ENCODE peak calls at places on chromosomes 13 and 19, in ten cellular contexts. A, N, B, P, E, X, T, C, Z and J are unnamed samples.

GRCh38 chr19:5463959-5464358 is 8.7 kb downstream of the ZNRF4 start:
- DNase-seq in A (no peak), N (no peak), B (no peak), P (no peak), E (no peak), X (no peak), T (no peak), C (no peak), Z (no peak), J (no peak)

GRCh38 chr19:39057615-39058014 is 25.3 kb upstream of the FBXO27 start:
- DNase-seq in A (no peak), N (no peak), B (no peak), P (peak; percentile 21), E (no peak), X (no peak), T (no peak), C (peak; percentile 10), Z (no peak), J (no peak)

GRCh38 chr19:45442927-45443461 is 19.3 kb upstream of the ERCC1 start:
- DNase-seq in A (peak; percentile 56), N (no peak), B (no peak), P (peak; percentile 56), E (no peak), X (no peak), T (no peak), C (peak; percentile 61), Z (peak; percentile 43), J (no peak)

GRCh38 chr19:14056741-14057356 is 5.0 kb downstream of the PALM3 start:
- DNase-seq in A (no peak), N (no peak), B (peak; percentile 37), P (no peak), E (no peak), X (no peak), T (no peak), C (no peak), Z (no peak), J (no peak)

GRCh38 chr19:16593181-16593580 is 21.0 kb upstream of the SLC35E1 start:
- DNase-seq in A (no peak), N (no peak), B (peak; percentile 58), P (no peak), E (no peak), X (no peak), T (no peak), C (no peak), Z (no peak), J (no peak)

GRCh38 chr13:112226320-112227002 is 149.7 kb upstream of the SPACA7 start:
- DNase-seq in A (no peak), N (no peak), B (no peak), P (no peak), E (no peak), X (no peak), T (no peak), C (no peak), Z (no peak), J (no peak)

GRCh38 chr19:27971071-27971470 is 1241.9 kb downstream of the UQCRFS1 start:
- DNase-seq in A (no peak), N (no peak), B (no peak), P (peak; percentile 6), E (no peak), X (no peak), T (no peak), C (peak; percentile 14), Z (no peak), J (no peak)

GRCh38 chr19:3034845-3035541 is 5.9 kb upstream of the TLE2 start:
- DNase-seq in A (peak; percentile 43), N (no peak), B (no peak), P (peak; percentile 43), E (no peak), X (no peak), T (no peak), C (peak; percentile 53), Z (peak; percentile 54), J (peak; percentile 22)

GRCh38 chr19:34484328-34484727 is 2.8 kb downstream of the WTIP start:
- DNase-seq in A (no peak), N (no peak), B (no peak), P (no peak), E (no peak), X (no peak), T (no peak), C (no peak), Z (no peak), J (no peak)

GRCh38 chr13:98937911-98938381 is 39.9 kb downstream of the DOCK9 start:
- DNase-seq in A (no peak), N (no peak), B (no peak), P (no peak), E (no peak), X (no peak), T (no peak), C (peak; percentile 66), Z (no peak), J (no peak)

GRCh38 chr13:51221674-51222509 is at the start of gene FAM124A:
- DNase-seq in A (peak; percentile 18), N (peak; percentile 17), B (peak; percentile 75), P (no peak), E (no peak), X (no peak), T (peak; percentile 13), C (peak; percentile 21), Z (peak; percentile 42), J (peak; percentile 6)

GRCh38 chr19:16380943-16381755 is 56.5 kb downstream of the KLF2 start:
- DNase-seq in A (no peak), N (no peak), B (no peak), P (no peak), E (no peak), X (no peak), T (no peak), C (no peak), Z (no peak), J (no peak)

GRCh38 chr13:58087566-58087965 is 456.0 kb downstream of the PCDH17 start:
- DNase-seq in A (no peak), N (no peak), B (no peak), P (no peak), E (no peak), X (no peak), T (no peak), C (no peak), Z (no peak), J (no peak)

GRCh38 chr13:53206455-53206854 is 177.8 kb downstream of the OLFM4 start:
- DNase-seq in A (no peak), N (no peak), B (no peak), P (peak; percentile 1), E (no peak), X (no peak), T (no peak), C (peak; percentile 4), Z (no peak), J (no peak)

GRCh38 chr13:89688908-89689307 is 1658.6 kb upstream of the MIR17HG start:
- DNase-seq in A (no peak), N (no peak), B (no peak), P (peak; percentile 11), E (no peak), X (no peak), T (no peak), C (peak; percentile 66), Z (no peak), J (no peak)

GRCh38 chr19:860481-861098 is 1.1 kb downstream of the CFD start:
- DNase-seq in A (peak; percentile 62), N (peak; percentile 42), B (peak; percentile 87), P (peak; percentile 50), E (peak; percentile 51), X (no peak), T (peak; percentile 39), C (peak; percentile 60), Z (peak; percentile 59), J (peak; percentile 44)

GRCh38 chr13:30618186-30618937 is 642 bp downstream of the USPL1 start:
- DNase-seq in A (no peak), N (no peak), B (no peak), P (no peak), E (no peak), X (no peak), T (no peak), C (peak; percentile 21), Z (no peak), J (no peak)

GRCh38 chr13:112131740-112132113 is 64.8 kb downstream of the SOX1 start:
- DNase-seq in A (no peak), N (no peak), B (no peak), P (no peak), E (no peak), X (no peak), T (peak; percentile 10), C (no peak), Z (no peak), J (no peak)

GRCh38 chr13:73325351-73326214 is 266.8 kb downstream of the KLF5 start:
- DNase-seq in A (no peak), N (no peak), B (no peak), P (no peak), E (no peak), X (no peak), T (no peak), C (peak; percentile 30), Z (no peak), J (no peak)

GRCh38 chr13:112954488-112955270 is 14.3 kb upstream of the MCF2L start:
- DNase-seq in A (no peak), N (no peak), B (no peak), P (no peak), E (no peak), X (no peak), T (no peak), C (no peak), Z (no peak), J (no peak)

GRCh38 chr13:90947976-90948375 is 399.5 kb upstream of the MIR17HG start:
- DNase-seq in A (no peak), N (no peak), B (no peak), P (no peak), E (no peak), X (no peak), T (no peak), C (no peak), Z (no peak), J (no peak)

GRCh38 chr13:20358022-20358421 is 125.9 kb upstream of the GJB6 start:
- DNase-seq in A (no peak), N (no peak), B (no peak), P (no peak), E (no peak), X (no peak), T (no peak), C (no peak), Z (no peak), J (no peak)

GRCh38 chr13:27372896-27373295 is 51.5 kb upstream of the GTF3A start:
- DNase-seq in A (no peak), N (no peak), B (no peak), P (peak; percentile 18), E (no peak), X (no peak), T (peak; percentile 92), C (no peak), Z (no peak), J (no peak)

GRCh38 chr13:48078251-48078656 is 16.6 kb downstream of the MED4 start:
- DNase-seq in A (peak; percentile 4), N (no peak), B (peak; percentile 38), P (peak; percentile 19), E (no peak), X (no peak), T (no peak), C (peak; percentile 37), Z (no peak), J (no peak)

GRCh38 chr13:27338816-27339215 is 68.2 kb downstream of the RASL11A start:
- DNase-seq in A (no peak), N (no peak), B (no peak), P (no peak), E (no peak), X (no peak), T (no peak), C (no peak), Z (no peak), J (no peak)